ENCODE peak calls at places on chromosome 7, in four cellular contexts. One of them, this sample, is unnamed.

GRCh38 chr7:33590902-33591301 is 314.4 kb upstream of the BMPER start:
- DNase-seq in epithelial cell of proximal tubule: no peak
- DNase-seq in esophagus muscularis mucosa: no peak
- DNase-seq in HepG2: no peak
- DNase-seq in this sample: peak

GRCh38 chr7:90977056-90977455 is 287.2 kb upstream of the FZD1 start:
- DNase-seq in esophagus muscularis mucosa: no peak
- DNase-seq in HepG2: no peak
- DNase-seq in epithelial cell of proximal tubule: no peak
- DNase-seq in this sample: no peak

GRCh38 chr7:2209146-2209960 is 23.4 kb downstream of the MAD1L1 start:
- DNase-seq in HepG2: peak
- DNase-seq in esophagus muscularis mucosa: no peak
- DNase-seq in epithelial cell of proximal tubule: no peak
- DNase-seq in this sample: peak

GRCh38 chr7:2474224-2474623 is 2.0 kb downstream of the GRIFIN start:
- DNase-seq in HepG2: no peak
- DNase-seq in esophagus muscularis mucosa: no peak
- DNase-seq in epithelial cell of proximal tubule: no peak
- DNase-seq in this sample: no peak

GRCh38 chr7:138097064-138097741 is 20.9 kb downstream of the AKR1D1 start:
- DNase-seq in HepG2: peak
- DNase-seq in epithelial cell of proximal tubule: peak
- DNase-seq in esophagus muscularis mucosa: no peak
- DNase-seq in this sample: no peak

GRCh38 chr7:127938588-127938987 is 92.6 kb downstream of the LRRC4 start:
- DNase-seq in esophagus muscularis mucosa: no peak
- DNase-seq in HepG2: no peak
- DNase-seq in epithelial cell of proximal tubule: no peak
- DNase-seq in this sample: peak

GRCh38 chr7:93620864-93621263 is 46.3 kb upstream of the CALCR start:
- DNase-seq in esophagus muscularis mucosa: no peak
- DNase-seq in HepG2: no peak
- DNase-seq in epithelial cell of proximal tubule: no peak
- DNase-seq in this sample: no peak

GRCh38 chr7:1593904-1594421 is 24.1 kb upstream of the PSMG3 start:
- DNase-seq in esophagus muscularis mucosa: no peak
- DNase-seq in epithelial cell of proximal tubule: no peak
- DNase-seq in HepG2: no peak
- DNase-seq in this sample: no peak

GRCh38 chr7:152173372-152174070 is 148.0 kb downstream of the GALNT11 start:
- DNase-seq in esophagus muscularis mucosa: no peak
- DNase-seq in epithelial cell of proximal tubule: no peak
- DNase-seq in HepG2: no peak
- DNase-seq in this sample: no peak

GRCh38 chr7:25192043-25192442 is 36.2 kb downstream of the NPVF start:
- DNase-seq in HepG2: no peak
- DNase-seq in epithelial cell of proximal tubule: no peak
- DNase-seq in esophagus muscularis mucosa: no peak
- DNase-seq in this sample: no peak

GRCh38 chr7:133550145-133550544 is 297.3 kb downstream of the EXOC4 start:
- DNase-seq in HepG2: no peak
- DNase-seq in esophagus muscularis mucosa: no peak
- DNase-seq in epithelial cell of proximal tubule: no peak
- DNase-seq in this sample: no peak

GRCh38 chr7:96285579-96285978 is 36.3 kb downstream of the SLC25A13 start:
- DNase-seq in epithelial cell of proximal tubule: no peak
- DNase-seq in esophagus muscularis mucosa: no peak
- DNase-seq in HepG2: no peak
- DNase-seq in this sample: no peak

GRCh38 chr7:127666602-127667001 is 14.6 kb downstream of the SND1 start:
- DNase-seq in HepG2: no peak
- DNase-seq in esophagus muscularis mucosa: no peak
- DNase-seq in epithelial cell of proximal tubule: no peak
- DNase-seq in this sample: no peak

GRCh38 chr7:36288501-36288900 is 101.2 kb upstream of the ANLN start:
- DNase-seq in HepG2: no peak
- DNase-seq in epithelial cell of proximal tubule: no peak
- DNase-seq in esophagus muscularis mucosa: no peak
- DNase-seq in this sample: no peak

GRCh38 chr7:127437772-127438330 is 45.3 kb upstream of the ZNF800 start:
- DNase-seq in epithelial cell of proximal tubule: peak
- DNase-seq in HepG2: no peak
- DNase-seq in esophagus muscularis mucosa: no peak
- DNase-seq in this sample: peak

GRCh38 chr7:120927454-120928103 is 23.0 kb upstream of the ING3 start:
- DNase-seq in esophagus muscularis mucosa: no peak
- DNase-seq in HepG2: no peak
- DNase-seq in epithelial cell of proximal tubule: no peak
- DNase-seq in this sample: no peak

GRCh38 chr7:94001396-94001795 is 2.8 kb downstream of the BET1 start:
- DNase-seq in epithelial cell of proximal tubule: no peak
- DNase-seq in esophagus muscularis mucosa: no peak
- DNase-seq in HepG2: no peak
- DNase-seq in this sample: no peak

GRCh38 chr7:145644426-145645154 is 472.0 kb upstream of the CNTNAP2 start:
- DNase-seq in esophagus muscularis mucosa: no peak
- DNase-seq in epithelial cell of proximal tubule: no peak
- DNase-seq in HepG2: no peak
- DNase-seq in this sample: peak

GRCh38 chr7:152752513-152752912 is 7.0 kb upstream of the ACTR3B start:
- DNase-seq in epithelial cell of proximal tubule: no peak
- DNase-seq in HepG2: no peak
- DNase-seq in esophagus muscularis mucosa: no peak
- DNase-seq in this sample: no peak

GRCh38 chr7:36289833-36290661 is 99.6 kb upstream of the ANLN start:
- DNase-seq in HepG2: peak
- DNase-seq in esophagus muscularis mucosa: no peak
- DNase-seq in epithelial cell of proximal tubule: no peak
- DNase-seq in this sample: no peak

GRCh38 chr7:7562736-7563135 is 3.9 kb upstream of the MIOS start:
- DNase-seq in epithelial cell of proximal tubule: no peak
- DNase-seq in esophagus muscularis mucosa: no peak
- DNase-seq in HepG2: no peak
- DNase-seq in this sample: peak

GRCh38 chr7:89621925-89622641 is 532.2 kb upstream of the STEAP1 start:
- DNase-seq in esophagus muscularis mucosa: no peak
- DNase-seq in epithelial cell of proximal tubule: no peak
- DNase-seq in HepG2: no peak
- DNase-seq in this sample: no peak

GRCh38 chr7:88888684-88889083 is 93.1 kb upstream of the TEX47 start:
- DNase-seq in HepG2: no peak
- DNase-seq in esophagus muscularis mucosa: no peak
- DNase-seq in epithelial cell of proximal tubule: no peak
- DNase-seq in this sample: no peak

GRCh38 chr7:128266891-128267839 is 26.1 kb downstream of the LEP start:
- DNase-seq in epithelial cell of proximal tubule: peak
- DNase-seq in esophagus muscularis mucosa: no peak
- DNase-seq in HepG2: peak
- DNase-seq in this sample: peak

GRCh38 chr7:157299613-157300405 is 37.0 kb upstream of the DNAJB6 start:
- DNase-seq in epithelial cell of proximal tubule: peak
- DNase-seq in esophagus muscularis mucosa: no peak
- DNase-seq in HepG2: no peak
- DNase-seq in this sample: no peak

GRCh38 chr7:132168239-132168638 is 408.0 kb downstream of the PLXNA4 start:
- DNase-seq in esophagus muscularis mucosa: no peak
- DNase-seq in HepG2: no peak
- DNase-seq in epithelial cell of proximal tubule: no peak
- DNase-seq in this sample: no peak

GRCh38 chr7:17530741-17531417 is 232.4 kb downstream of the AHR start:
- DNase-seq in esophagus muscularis mucosa: no peak
- DNase-seq in HepG2: peak
- DNase-seq in epithelial cell of proximal tubule: no peak
- DNase-seq in this sample: no peak

GRCh38 chr7:70694357-70694908 is 437.5 kb upstream of the GALNT17 start:
- DNase-seq in epithelial cell of proximal tubule: no peak
- DNase-seq in esophagus muscularis mucosa: no peak
- DNase-seq in HepG2: no peak
- DNase-seq in this sample: no peak
- H3K4me3 ChIP-seq in epithelial cell of proximal tubule: peak
- H3K4me3 ChIP-seq in esophagus muscularis mucosa: peak
- H3K4me3 ChIP-seq in HepG2: peak
- H3K4me3 ChIP-seq in this sample: peak

DNA sequence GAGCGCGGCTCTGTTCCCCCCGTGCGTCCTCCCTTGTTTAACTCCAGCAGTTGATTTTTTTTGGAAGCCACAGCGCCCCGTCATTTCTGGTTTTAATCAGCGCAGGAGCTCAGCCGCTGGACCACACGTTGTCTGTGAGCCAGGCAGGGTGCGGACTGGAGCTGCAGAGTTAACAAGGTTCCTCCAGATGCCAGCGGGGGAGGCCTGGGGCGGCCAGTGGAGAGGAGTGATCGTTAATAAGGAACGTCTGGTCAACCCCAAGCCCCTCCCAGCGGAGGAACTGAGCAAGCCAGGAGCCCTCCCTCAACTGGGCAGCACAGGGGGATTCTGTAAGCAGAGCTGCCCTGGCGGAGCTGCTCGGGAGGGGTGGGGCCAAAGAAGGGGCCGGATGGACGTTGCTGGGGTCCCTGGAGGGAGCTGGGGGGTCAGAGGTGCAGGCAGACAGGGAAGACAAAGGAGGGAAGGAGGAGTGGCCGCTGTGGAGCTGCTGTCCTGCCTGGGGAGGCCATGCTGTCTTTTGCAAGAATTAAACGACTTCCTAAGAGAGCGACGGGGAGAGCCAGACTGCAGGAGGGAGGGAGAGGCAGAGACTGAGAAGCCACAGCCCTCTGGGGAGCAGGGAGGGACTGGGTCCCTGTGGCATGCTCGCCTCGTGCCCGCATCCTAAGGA is 537.2 kb upstream of the FOXK1 start:
- DNase-seq in HepG2: no peak
- DNase-seq in epithelial cell of proximal tubule: no peak
- DNase-seq in esophagus muscularis mucosa: no peak
- DNase-seq in this sample: no peak
- H3K4me3 ChIP-seq in HepG2: no peak
- H3K4me3 ChIP-seq in epithelial cell of proximal tubule: no peak
- H3K4me3 ChIP-seq in esophagus muscularis mucosa: peak
- H3K4me3 ChIP-seq in this sample: no peak

GRCh38 chr7:158819571-158820203 is 9.6 kb downstream of the ESYT2 start:
- DNase-seq in HepG2: no peak
- DNase-seq in esophagus muscularis mucosa: peak
- DNase-seq in epithelial cell of proximal tubule: no peak
- DNase-seq in this sample: no peak
- H3K4me3 ChIP-seq in HepG2: no peak
- H3K4me3 ChIP-seq in esophagus muscularis mucosa: no peak
- H3K4me3 ChIP-seq in epithelial cell of proximal tubule: no peak
- H3K4me3 ChIP-seq in this sample: no peak

GRCh38 chr7:151010002-151010306 is 14.3 kb downstream of the ATG9B start:
- DNase-seq in HepG2: no peak
- DNase-seq in esophagus muscularis mucosa: no peak
- DNase-seq in epithelial cell of proximal tubule: no peak
- DNase-seq in this sample: no peak

GRCh38 chr7:151012031-151012692 is 12.1 kb downstream of the ATG9B start:
- DNase-seq in HepG2: peak
- DNase-seq in esophagus muscularis mucosa: no peak
- DNase-seq in epithelial cell of proximal tubule: no peak
- DNase-seq in this sample: no peak

GRCh38 chr7:151010307-151011096 is 13.8 kb downstream of the ATG9B start:
- DNase-seq in epithelial cell of proximal tubule: no peak
- DNase-seq in esophagus muscularis mucosa: no peak
- DNase-seq in HepG2: no peak
- DNase-seq in this sample: no peak

GRCh38 chr7:151009340-151010001 is 14.8 kb downstream of the ATG9B start:
- DNase-seq in HepG2: peak
- DNase-seq in epithelial cell of proximal tubule: no peak
- DNase-seq in esophagus muscularis mucosa: no peak
- DNase-seq in this sample: no peak

DNA sequence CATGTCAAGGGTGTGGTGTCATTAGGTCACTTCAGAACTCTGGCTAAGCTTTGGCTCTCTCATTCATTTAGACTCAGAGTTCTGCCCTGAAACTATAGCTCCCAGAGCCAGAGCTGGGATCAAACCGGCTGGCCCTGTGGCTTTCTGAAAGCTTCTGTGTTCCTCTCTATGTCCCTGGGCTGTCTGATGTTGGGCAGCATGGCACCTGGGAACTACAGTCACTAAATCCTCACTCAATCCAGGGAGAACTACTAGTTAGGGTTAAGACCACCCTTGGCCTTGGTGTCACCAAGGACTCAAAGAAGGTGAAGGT is 13.2 kb downstream of the ATG9B start:
- DNase-seq in esophagus muscularis mucosa: no peak
- DNase-seq in epithelial cell of proximal tubule: no peak
- DNase-seq in HepG2: no peak
- DNase-seq in this sample: no peak
- H3K4me3 ChIP-seq in esophagus muscularis mucosa: no peak
- H3K4me3 ChIP-seq in epithelial cell of proximal tubule: no peak
- H3K4me3 ChIP-seq in HepG2: peak
- H3K4me3 ChIP-seq in this sample: no peak

GRCh38 chr7:76282344-76283253 is 19.9 kb upstream of the HSPB1 start:
- DNase-seq in HepG2: no peak
- DNase-seq in esophagus muscularis mucosa: no peak
- DNase-seq in epithelial cell of proximal tubule: no peak
- DNase-seq in this sample: no peak

GRCh38 chr7:76281706-76282343 is 20.6 kb upstream of the HSPB1 start:
- DNase-seq in epithelial cell of proximal tubule: no peak
- DNase-seq in esophagus muscularis mucosa: no peak
- DNase-seq in HepG2: no peak
- DNase-seq in this sample: no peak

GRCh38 chr7:76280408-76280807 is 22.1 kb upstream of the HSPB1 start:
- DNase-seq in esophagus muscularis mucosa: no peak
- DNase-seq in epithelial cell of proximal tubule: no peak
- DNase-seq in HepG2: no peak
- DNase-seq in this sample: no peak

GRCh38 chr7:76281006-76281705 is 21.3 kb upstream of the HSPB1 start:
- DNase-seq in epithelial cell of proximal tubule: no peak
- DNase-seq in esophagus muscularis mucosa: no peak
- DNase-seq in HepG2: no peak
- DNase-seq in this sample: no peak

GRCh38 chr7:76278540-76278939 is 23.9 kb upstream of the HSPB1 start:
- DNase-seq in esophagus muscularis mucosa: no peak
- DNase-seq in epithelial cell of proximal tubule: no peak
- DNase-seq in HepG2: no peak
- DNase-seq in this sample: no peak
- H3K4me3 ChIP-seq in esophagus muscularis mucosa: no peak
- H3K4me3 ChIP-seq in epithelial cell of proximal tubule: no peak
- H3K4me3 ChIP-seq in HepG2: no peak
- H3K4me3 ChIP-seq in this sample: no peak

GRCh38 chr7:100167912-100168323 is 499 bp downstream of the GAL3ST4 start:
- DNase-seq in HepG2: no peak
- DNase-seq in esophagus muscularis mucosa: no peak
- DNase-seq in epithelial cell of proximal tubule: no peak
- DNase-seq in this sample: no peak
- H3K4me3 ChIP-seq in HepG2: peak
- H3K4me3 ChIP-seq in esophagus muscularis mucosa: peak
- H3K4me3 ChIP-seq in epithelial cell of proximal tubule: peak
- H3K4me3 ChIP-seq in this sample: peak

This sample was measured in skeletal muscle cell.